ENCODE peak calls at places on chromosomes 2 and 18, in seven cellular contexts. M is OCI-M1; V is breast epithelium; L is hepatic stellate cell; X is effector CD8-positive, alpha-beta T cell; R is AML-193; T is occipital lobe. W is an unnamed sample.

GRCh38 chr2:167706800-167707199 is 540.6 kb downstream of the STK39 start:
- DNase-seq in X (no peak), T (no peak), R (no peak), V (no peak), L (no peak), M (no peak), W (no peak)

GRCh38 chr2:140122001-140122400 is 1341.8 kb upstream of the NXPH2 start:
- DNase-seq in L (no peak), V (no peak), M (no peak), R (no peak), T (no peak), X (no peak), W (no peak)

GRCh38 chr18:63028380-63028779 is 291.2 kb downstream of the BCL2 start:
- DNase-seq in R (no peak), X (no peak), L (no peak), T (no peak), M (no peak), V (no peak), W (no peak)

GRCh38 chr2:234033174-234033573 is 17.3 kb upstream of the SPP2 start:
- DNase-seq in M (no peak), V (no peak), T (no peak), R (no peak), X (no peak), L (no peak), W (no peak)

GRCh38 chr18:23616258-23616657 is 30.0 kb upstream of the NPC1 start:
- DNase-seq in M (no peak), X (no peak), T (no peak), V (no peak), R (no peak), L (no peak), W (no peak)

GRCh38 chr2:191566347-191566746 is 111.6 kb upstream of the NABP1 start:
- DNase-seq in R (peak; percentile 48), X (peak; percentile 52), L (peak; percentile 43), M (peak; percentile 91), V (peak; percentile 27), T (no peak), W (peak; percentile 86)

GRCh38 chr2:73267008-73267407 is 17.3 kb downstream of the FBXO41 start:
- DNase-seq in L (no peak), R (no peak), T (no peak), X (no peak), M (no peak), V (no peak), W (no peak)

GRCh38 chr2:221254281-221254680 is 317.8 kb downstream of the EPHA4 start:
- DNase-seq in V (no peak), M (no peak), R (no peak), L (no peak), X (no peak), T (no peak), W (no peak)

GRCh38 chr2:44844651-44845270 is 96.7 kb upstream of the SIX3 start:
- DNase-seq in X (no peak), V (no peak), R (no peak), L (no peak), M (no peak), T (no peak), W (no peak)

GRCh38 chr18:13235326-13235937 is 16.9 kb downstream of the LDLRAD4 start:
- DNase-seq in M (no peak), T (no peak), L (no peak), V (no peak), R (no peak), X (no peak), W (no peak)

GRCh38 chr18:29196307-29196706 is 1019.4 kb upstream of the CDH2 start:
- DNase-seq in X (no peak), M (no peak), T (no peak), L (no peak), V (no peak), R (no peak), W (no peak)

GRCh38 chr2:80238692-80239469 is 65.7 kb downstream of the LRRTM1 start:
- DNase-seq in T (no peak), V (no peak), R (no peak), L (peak; percentile 23), M (peak; percentile 48), X (no peak), W (peak; percentile 69)

W was measured in WTC11.